ENCODE peak calls at places on chromosomes 4 and X, in five cellular contexts. One of them, this sample, is unnamed.

GRCh38 chrX:109537324-109537665 is 651 bp downstream of the NXT2 start:
- DNase-seq in HTR-8/SVneo: no peak
- DNase-seq in stimulated activated naive B cell treated with anti-CD40 and anti-IgM and Interleukin-4, amounts not matched to agents 10 μg/mL and 1 μg/mL and 100 μg/mL, for 72 hours: no peak
- DNase-seq in stimulated activated CD4-positive, alpha-beta T cell treated with anti-CD3 and anti-CD28 coated beads, Interleukin-1b, Interleukin-23, amount 100 ng/mL, for 1 hour: no peak
- DNase-seq in islet precursor cell: no peak
- DNase-seq in this sample: no peak

GRCh38 chr4:52572936-52573485 is 86.1 kb downstream of the USP46 start:
- DNase-seq in islet precursor cell: no peak
- DNase-seq in stimulated activated naive B cell treated with anti-CD40 and anti-IgM and Interleukin-4, amounts not matched to agents 10 μg/mL and 1 μg/mL and 100 μg/mL, for 72 hours: no peak
- DNase-seq in stimulated activated CD4-positive, alpha-beta T cell treated with anti-CD3 and anti-CD28 coated beads, Interleukin-1b, Interleukin-23, amount 100 ng/mL, for 1 hour: no peak
- DNase-seq in HTR-8/SVneo: peak
- DNase-seq in this sample: no peak

GRCh38 chr4:15291133-15291532 is 136.7 kb upstream of the C1QTNF7 start:
- DNase-seq in islet precursor cell: no peak
- DNase-seq in stimulated activated naive B cell treated with anti-CD40 and anti-IgM and Interleukin-4, amounts not matched to agents 10 μg/mL and 1 μg/mL and 100 μg/mL, for 72 hours: no peak
- DNase-seq in HTR-8/SVneo: no peak
- DNase-seq in stimulated activated CD4-positive, alpha-beta T cell treated with anti-CD3 and anti-CD28 coated beads, Interleukin-1b, Interleukin-23, amount 100 ng/mL, for 1 hour: no peak
- DNase-seq in this sample: no peak

GRCh38 chr4:83320548-83320947 is 14.1 kb downstream of the HPSE start:
- DNase-seq in HTR-8/SVneo: peak
- DNase-seq in islet precursor cell: peak
- DNase-seq in stimulated activated naive B cell treated with anti-CD40 and anti-IgM and Interleukin-4, amounts not matched to agents 10 μg/mL and 1 μg/mL and 100 μg/mL, for 72 hours: no peak
- DNase-seq in stimulated activated CD4-positive, alpha-beta T cell treated with anti-CD3 and anti-CD28 coated beads, Interleukin-1b, Interleukin-23, amount 100 ng/mL, for 1 hour: no peak
- DNase-seq in this sample: no peak

GRCh38 chr4:86957214-86957613 is 22.4 kb downstream of the AFF1 start:
- DNase-seq in stimulated activated naive B cell treated with anti-CD40 and anti-IgM and Interleukin-4, amounts not matched to agents 10 μg/mL and 1 μg/mL and 100 μg/mL, for 72 hours: no peak
- DNase-seq in islet precursor cell: no peak
- DNase-seq in stimulated activated CD4-positive, alpha-beta T cell treated with anti-CD3 and anti-CD28 coated beads, Interleukin-1b, Interleukin-23, amount 100 ng/mL, for 1 hour: no peak
- DNase-seq in HTR-8/SVneo: no peak
- DNase-seq in this sample: no peak

GRCh38 chrX:41558531-41558930 is 111.4 kb downstream of the NYX start:
- DNase-seq in stimulated activated CD4-positive, alpha-beta T cell treated with anti-CD3 and anti-CD28 coated beads, Interleukin-1b, Interleukin-23, amount 100 ng/mL, for 1 hour: no peak
- DNase-seq in stimulated activated naive B cell treated with anti-CD40 and anti-IgM and Interleukin-4, amounts not matched to agents 10 μg/mL and 1 μg/mL and 100 μg/mL, for 72 hours: no peak
- DNase-seq in islet precursor cell: no peak
- DNase-seq in HTR-8/SVneo: no peak
- DNase-seq in this sample: no peak

GRCh38 chrX:100363926-100364325 is 46.1 kb downstream of the PCDH19 start:
- DNase-seq in stimulated activated CD4-positive, alpha-beta T cell treated with anti-CD3 and anti-CD28 coated beads, Interleukin-1b, Interleukin-23, amount 100 ng/mL, for 1 hour: no peak
- DNase-seq in islet precursor cell: no peak
- DNase-seq in HTR-8/SVneo: no peak
- DNase-seq in stimulated activated naive B cell treated with anti-CD40 and anti-IgM and Interleukin-4, amounts not matched to agents 10 μg/mL and 1 μg/mL and 100 μg/mL, for 72 hours: no peak
- DNase-seq in this sample: no peak

GRCh38 chr4:8352368-8353157 is 83.0 kb downstream of the HTRA3 start:
- DNase-seq in islet precursor cell: peak
- DNase-seq in stimulated activated naive B cell treated with anti-CD40 and anti-IgM and Interleukin-4, amounts not matched to agents 10 μg/mL and 1 μg/mL and 100 μg/mL, for 72 hours: no peak
- DNase-seq in stimulated activated CD4-positive, alpha-beta T cell treated with anti-CD3 and anti-CD28 coated beads, Interleukin-1b, Interleukin-23, amount 100 ng/mL, for 1 hour: no peak
- DNase-seq in HTR-8/SVneo: no peak
- DNase-seq in this sample: no peak

GRCh38 chr4:22410645-22411247 is 105.1 kb downstream of the ADGRA3 start:
- DNase-seq in HTR-8/SVneo: no peak
- DNase-seq in stimulated activated CD4-positive, alpha-beta T cell treated with anti-CD3 and anti-CD28 coated beads, Interleukin-1b, Interleukin-23, amount 100 ng/mL, for 1 hour: no peak
- DNase-seq in stimulated activated naive B cell treated with anti-CD40 and anti-IgM and Interleukin-4, amounts not matched to agents 10 μg/mL and 1 μg/mL and 100 μg/mL, for 72 hours: no peak
- DNase-seq in islet precursor cell: no peak
- DNase-seq in this sample: no peak

GRCh38 chr4:22385615-22386014 is 130.3 kb downstream of the ADGRA3 start:
- DNase-seq in islet precursor cell: no peak
- DNase-seq in stimulated activated naive B cell treated with anti-CD40 and anti-IgM and Interleukin-4, amounts not matched to agents 10 μg/mL and 1 μg/mL and 100 μg/mL, for 72 hours: no peak
- DNase-seq in HTR-8/SVneo: peak
- DNase-seq in stimulated activated CD4-positive, alpha-beta T cell treated with anti-CD3 and anti-CD28 coated beads, Interleukin-1b, Interleukin-23, amount 100 ng/mL, for 1 hour: no peak
- DNase-seq in this sample: peak

GRCh38 chr4:3036131-3036952 is 38.0 kb downstream of the HTT-AS start:
- DNase-seq in stimulated activated CD4-positive, alpha-beta T cell treated with anti-CD3 and anti-CD28 coated beads, Interleukin-1b, Interleukin-23, amount 100 ng/mL, for 1 hour: no peak
- DNase-seq in HTR-8/SVneo: no peak
- DNase-seq in islet precursor cell: no peak
- DNase-seq in stimulated activated naive B cell treated with anti-CD40 and anti-IgM and Interleukin-4, amounts not matched to agents 10 μg/mL and 1 μg/mL and 100 μg/mL, for 72 hours: no peak
- DNase-seq in this sample: no peak

GRCh38 chr4:123312951-123313592 is 83.5 kb upstream of the SPRY1 start:
- DNase-seq in stimulated activated naive B cell treated with anti-CD40 and anti-IgM and Interleukin-4, amounts not matched to agents 10 μg/mL and 1 μg/mL and 100 μg/mL, for 72 hours: no peak
- DNase-seq in islet precursor cell: no peak
- DNase-seq in stimulated activated CD4-positive, alpha-beta T cell treated with anti-CD3 and anti-CD28 coated beads, Interleukin-1b, Interleukin-23, amount 100 ng/mL, for 1 hour: no peak
- DNase-seq in HTR-8/SVneo: no peak
- DNase-seq in this sample: no peak

GRCh38 chr4:119025916-119026661 is 109.5 kb upstream of the MYOZ2 start:
- DNase-seq in stimulated activated CD4-positive, alpha-beta T cell treated with anti-CD3 and anti-CD28 coated beads, Interleukin-1b, Interleukin-23, amount 100 ng/mL, for 1 hour: no peak
- DNase-seq in stimulated activated naive B cell treated with anti-CD40 and anti-IgM and Interleukin-4, amounts not matched to agents 10 μg/mL and 1 μg/mL and 100 μg/mL, for 72 hours: no peak
- DNase-seq in HTR-8/SVneo: no peak
- DNase-seq in islet precursor cell: no peak
- DNase-seq in this sample: no peak

GRCh38 chr4:101019313-101019712 is 328.0 kb downstream of the PPP3CA start:
- DNase-seq in islet precursor cell: no peak
- DNase-seq in stimulated activated CD4-positive, alpha-beta T cell treated with anti-CD3 and anti-CD28 coated beads, Interleukin-1b, Interleukin-23, amount 100 ng/mL, for 1 hour: no peak
- DNase-seq in HTR-8/SVneo: no peak
- DNase-seq in stimulated activated naive B cell treated with anti-CD40 and anti-IgM and Interleukin-4, amounts not matched to agents 10 μg/mL and 1 μg/mL and 100 μg/mL, for 72 hours: no peak
- DNase-seq in this sample: no peak

GRCh38 chrX:139327355-139327754 is 203.2 kb upstream of the F9 start:
- DNase-seq in islet precursor cell: no peak
- DNase-seq in stimulated activated naive B cell treated with anti-CD40 and anti-IgM and Interleukin-4, amounts not matched to agents 10 μg/mL and 1 μg/mL and 100 μg/mL, for 72 hours: no peak
- DNase-seq in stimulated activated CD4-positive, alpha-beta T cell treated with anti-CD3 and anti-CD28 coated beads, Interleukin-1b, Interleukin-23, amount 100 ng/mL, for 1 hour: no peak
- DNase-seq in HTR-8/SVneo: no peak
- DNase-seq in this sample: no peak

GRCh38 chr4:97317691-97318090 is 825.6 kb downstream of the STPG2 start:
- DNase-seq in stimulated activated CD4-positive, alpha-beta T cell treated with anti-CD3 and anti-CD28 coated beads, Interleukin-1b, Interleukin-23, amount 100 ng/mL, for 1 hour: no peak
- DNase-seq in stimulated activated naive B cell treated with anti-CD40 and anti-IgM and Interleukin-4, amounts not matched to agents 10 μg/mL and 1 μg/mL and 100 μg/mL, for 72 hours: no peak
- DNase-seq in islet precursor cell: no peak
- DNase-seq in HTR-8/SVneo: no peak
- DNase-seq in this sample: no peak

GRCh38 chr4:17115546-17115945 is 217.1 kb upstream of the LDB2 start:
- DNase-seq in stimulated activated CD4-positive, alpha-beta T cell treated with anti-CD3 and anti-CD28 coated beads, Interleukin-1b, Interleukin-23, amount 100 ng/mL, for 1 hour: no peak
- DNase-seq in stimulated activated naive B cell treated with anti-CD40 and anti-IgM and Interleukin-4, amounts not matched to agents 10 μg/mL and 1 μg/mL and 100 μg/mL, for 72 hours: no peak
- DNase-seq in islet precursor cell: no peak
- DNase-seq in HTR-8/SVneo: no peak
- DNase-seq in this sample: no peak

This sample was measured in RWPE2.